ENCODE peak calls at places on chromosomes 2 and 18, in five cellular contexts. I, E, O, Q and H are unnamed samples.

GRCh38 chr2:216666461-216667233 is 28.7 kb downstream of the IGFBP5 start:
- DNase-seq in Q (no peak), O (peak; percentile 75), E (peak; percentile 67), I (peak; percentile 75), H (no peak)

GRCh38 chr2:62556082-62556481 is 50.1 kb upstream of the TMEM17 start:
- DNase-seq in E (no peak), Q (no peak), O (no peak), I (no peak), H (no peak)

GRCh38 chr2:211756266-211756665 is 782.3 kb downstream of the ERBB4 start:
- DNase-seq in I (no peak), E (no peak), Q (no peak), O (no peak), H (no peak)

GRCh38 chr18:25306671-25307070 is 45.3 kb downstream of the ZNF521 start:
- DNase-seq in O (no peak), Q (no peak), E (no peak), I (no peak), H (no peak)

GRCh38 chr2:235868645-235869044 is 299.5 kb downstream of the GBX2 start:
- DNase-seq in I (no peak), Q (no peak), E (no peak), O (no peak), H (no peak)

GRCh38 chr2:25030702-25031101 is 11.2 kb upstream of the EFR3B start:
- DNase-seq in E (no peak), O (no peak), Q (no peak), I (no peak), H (no peak)

GRCh38 chr2:14516844-14517243 is 115.7 kb upstream of the LRATD1 start:
- DNase-seq in I (no peak), O (no peak), Q (no peak), E (no peak), H (no peak)

GRCh38 chr2:141075753-141076152 is 1055.1 kb downstream of the LRP1B start:
- DNase-seq in I (no peak), E (no peak), O (no peak), Q (no peak), H (no peak)

GRCh38 chr2:64296150-64296500 is 151.9 kb upstream of the PELI1 start:
- DNase-seq in E (no peak), I (no peak), Q (no peak), O (no peak), H (no peak)

GRCh38 chr2:148989882-148990493 is 48.5 kb upstream of the LYPD6B start:
- DNase-seq in E (no peak), I (peak; percentile 69), Q (no peak), O (peak; percentile 65), H (no peak)

GRCh38 chr2:240454031-240454901 is 18.8 kb downstream of the GPC1 start:
- DNase-seq in O (no peak), E (no peak), I (no peak), Q (no peak), H (no peak)

GRCh38 chr2:55155764-55156221 is 76.3 kb downstream of the CLHC1 start:
- DNase-seq in Q (no peak), O (no peak), I (no peak), E (no peak), H (no peak)

GRCh38 chr2:56185101-56185581 is 1.4 kb downstream of the CCDC85A start:
- DNase-seq in E (no peak), O (no peak), Q (no peak), I (no peak), H (no peak)

GRCh38 chr2:131425191-131426021 is 50.5 kb upstream of the TUBA3D start:
- DNase-seq in E (no peak), I (no peak), O (no peak), Q (no peak), H (no peak)

GRCh38 chr2:237085261-237086221 is at the start of gene COPS8:
- DNase-seq in E (peak; percentile 98), I (peak; percentile 95), Q (peak; percentile 66), O (peak; percentile 90), H (peak; percentile 89)

GRCh38 chr18:9838144-9838877 is 47.5 kb upstream of the TXNDC2 start:
- DNase-seq in Q (no peak), O (no peak), I (no peak), E (peak; percentile 76), H (no peak)

GRCh38 chr2:157786663-157787363 is 89.3 kb downstream of the ACVR1 start:
- DNase-seq in I (no peak), O (no peak), Q (no peak), E (no peak), H (no peak)

GRCh38 chr2:15638720-15639119 is 47.1 kb downstream of the DDX1 start:
- DNase-seq in O (no peak), E (no peak), I (no peak), Q (no peak), H (no peak)

GRCh38 chr2:74530239-74531161 is 767 bp downstream of the HTRA2 start:
- DNase-seq in O (peak; percentile 23), Q (no peak), I (no peak), E (peak; percentile 68), H (no peak)

GRCh38 chr18:25630682-25631081 is 278.7 kb upstream of the ZNF521 start:
- DNase-seq in I (no peak), E (no peak), Q (no peak), O (no peak), H (no peak)

GRCh38 chr2:15142069-15142689 is 419.0 kb downstream of the NBAS start:
- DNase-seq in Q (peak; percentile 32), I (no peak), E (no peak), O (peak; percentile 80), H (no peak)

GRCh38 chr2:32947484-32948143 is 861 bp downstream of the LTBP1 start:
- DNase-seq in E (no peak), I (peak; percentile 37), Q (no peak), O (no peak), H (no peak)

GRCh38 chr2:160039166-160039903 is 23.1 kb downstream of the PLA2R1 start:
- DNase-seq in Q (no peak), I (peak; percentile 57), O (no peak), E (no peak), H (no peak)

GRCh38 chr2:159904127-159904564 is 106.1 kb upstream of the CD302 start:
- DNase-seq in Q (peak; percentile 16), O (peak; percentile 76), I (no peak), E (no peak), H (no peak)

GRCh38 chr2:151394509-151394908 is 15.2 kb upstream of the RIF1 start:
- DNase-seq in E (no peak), O (no peak), I (no peak), Q (no peak), H (no peak)

GRCh38 chr18:44736664-44737063 is 56.0 kb downstream of the SETBP1 start:
- DNase-seq in I (no peak), E (no peak), Q (no peak), O (no peak), H (no peak)

GRCh38 chr2:17733650-17734049 is 20.0 kb downstream of the SMC6 start:
- DNase-seq in Q (no peak), O (no peak), E (no peak), I (no peak), H (no peak)

GRCh38 chr18:46411862-46412690 is 244.9 kb downstream of the LOXHD1 start:
- DNase-seq in Q (no peak), I (no peak), E (no peak), O (no peak), H (no peak)

GRCh38 chr2:203535784-203536590 is 886 bp upstream of the RAPH1 start:
- DNase-seq in Q (no peak), O (no peak), I (no peak), E (no peak), H (no peak)

GRCh38 chr18:12821408-12821807 is 62.6 kb downstream of the PTPN2 start:
- DNase-seq in I (no peak), E (no peak), O (no peak), Q (no peak), H (no peak)
- H3K27me3 ChIP-seq in I (no peaks in the 10 kb centered on the region), E (no peaks in the 10 kb centered on the region), O (no peaks in the 10 kb centered on the region), Q (no peaks in the 10 kb centered on the region), H (no peaks in the 10 kb centered on the region)

GRCh38 chr2:150062416-150062815 is 425.1 kb downstream of the RND3 start:
- DNase-seq in E (no peak), I (no peak), O (no peak), Q (no peak), H (no peak)
- H3K4me3 ChIP-seq in E (no peak overlapping the region), I (no peak overlapping the region), O (no peak overlapping the region), Q (no peak overlapping the region), H (no peak overlapping the region)

DNA sequence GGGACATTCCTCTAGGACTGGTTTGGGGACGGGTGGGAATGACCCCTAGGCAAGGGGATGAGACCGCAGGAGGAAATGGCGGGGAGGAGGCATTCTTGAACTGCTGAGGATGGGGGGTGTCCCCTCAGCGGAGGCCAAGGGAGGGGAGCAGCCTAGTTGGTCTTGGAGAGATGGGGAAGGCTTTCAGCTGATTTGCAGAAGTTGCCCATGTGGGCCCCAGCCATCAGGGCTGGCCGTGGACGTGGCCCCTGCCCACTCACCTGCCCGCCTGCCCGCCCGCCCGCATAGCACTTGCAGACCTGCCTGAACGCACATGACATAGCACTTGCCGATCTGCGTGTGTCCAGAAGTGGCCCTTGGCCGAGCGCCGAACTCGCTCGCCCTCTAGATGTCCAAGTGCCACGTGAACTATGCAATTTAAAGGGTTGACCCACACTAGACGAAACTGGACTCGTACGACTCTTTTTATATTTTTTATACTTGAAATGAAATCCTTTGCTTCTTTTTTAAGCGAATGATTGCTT is 4.9 kb downstream of the INHBB start:
- DNase-seq in Q (no peak), O (no peak), E (peak; percentile 78), I (no peak), H (no peak)
- H3K27me3 ChIP-seq in Q (no peaks in the 10 kb centered on the region), O (no peaks in the 10 kb centered on the region), E (peaks cover 34% of the 10 kb centered on the region), I (no peaks in the 10 kb centered on the region), H (no peaks in the 10 kb centered on the region)

GRCh38 chr2:13005761-13006336 is 289.1 kb downstream of the TRIB2 start:
- DNase-seq in O (no peak), E (no peak), I (peak; percentile 22), Q (no peak), H (no peak)
- H3K4me3 ChIP-seq in O (no peak overlapping the region), E (no peak overlapping the region), I (no peak overlapping the region), Q (no peak overlapping the region), H (no peak overlapping the region)

GRCh38 chr2:176081451-176081992 is 2.2 kb downstream of the EVX2 start:
- DNase-seq in Q (no peak), O (no peak), E (no peak), I (no peak), H (no peak)
- H3K27me3 ChIP-seq in Q (peaks cover 61% of the 10 kb centered on the region), O (peaks cover 38% of the 10 kb centered on the region), E (peaks cover 97% of the 10 kb centered on the region), I (peaks cover 91% of the 10 kb centered on the region), H (peaks cover 75% of the 10 kb centered on the region)

GRCh38 chr2:219002395-219003266 is 9.4 kb upstream of the CRYBA2 start:
- DNase-seq in O (peak; percentile 33), Q (no peak), E (peak; percentile 85), I (no peak), H (no peak)
- H3K4me3 ChIP-seq in O (peak overlapping the region; percentile 33), Q (peak overlapping the region; percentile 45), E (peak overlapping the region; percentile 45), I (no peak overlapping the region), H (peak overlapping the region; percentile 44)